ENCODE peak calls at places on chromosomes 12 and 14, in eight cellular contexts. C, B, T, U, I, W, M and H are unnamed samples.

GRCh38 chr14:22887990-22888378 is 5.0 kb downstream of the REM2 start:
- DNase-seq in C (no peak), B (no peak), T (no peak), U (peak; percentile 55), I (no peak), W (no peak), M (no peak), H (no peak)

GRCh38 chr12:116458492-116458891 is 100.7 kb upstream of the MAP1LC3B2 start:
- DNase-seq in C (no peak), B (no peak), T (no peak), U (no peak), I (no peak), W (no peak), M (no peak), H (no peak)

GRCh38 chr12:131096681-131097181 is 143.0 kb downstream of the ADGRD1 start:
- DNase-seq in C (no peak), B (no peak), T (no peak), U (no peak), I (no peak), W (no peak), M (no peak), H (no peak)

GRCh38 chr12:110689002-110689600 is at the start of gene HVCN1:
- DNase-seq in C (peak; percentile 14), B (no peak), T (no peak), U (no peak), I (peak; percentile 54), W (no peak), M (no peak), H (peak; percentile 44)

GRCh38 chr14:58066115-58066514 is 85.9 kb downstream of the ARMH4 start:
- DNase-seq in C (no peak), B (no peak), T (no peak), U (no peak), I (no peak), W (peak; percentile 29), M (no peak), H (no peak)

GRCh38 chr12:74782086-74782485 is 244.5 kb downstream of the ATXN7L3B start:
- DNase-seq in C (no peak), B (no peak), T (no peak), U (no peak), I (no peak), W (no peak), M (no peak), H (no peak)

GRCh38 chr14:96148631-96149030 is 56.0 kb upstream of the BDKRB2 start:
- DNase-seq in C (no peak), B (no peak), T (no peak), U (no peak), I (no peak), W (no peak), M (no peak), H (no peak)

GRCh38 chr14:106845286-106846087 is 1319.1 kb downstream of the TMEM121 start:
- DNase-seq in C (peak; percentile 44), B (no peak), T (peak; percentile 89), U (peak; percentile 88), I (no peak), W (peak; percentile 55), M (no peak), H (peak; percentile 26)

GRCh38 chr12:88108021-88108420 is 33.9 kb downstream of the CEP290 start:
- DNase-seq in C (peak; percentile 11), B (peak; percentile 11), T (no peak), U (no peak), I (no peak), W (peak; percentile 6), M (no peak), H (no peak)

GRCh38 chr14:54709867-54710266 is 142.9 kb downstream of the SAMD4A start:
- DNase-seq in C (no peak), B (no peak), T (no peak), U (no peak), I (no peak), W (no peak), M (no peak), H (no peak)

GRCh38 chr14:31921251-31921650 is 155.9 kb upstream of the ARHGAP5 start:
- DNase-seq in C (no peak), B (no peak), T (no peak), U (no peak), I (no peak), W (no peak), M (no peak), H (no peak)

GRCh38 chr14:78767436-78767835 is 597.3 kb downstream of the NRXN3 start:
- DNase-seq in C (no peak), B (no peak), T (no peak), U (no peak), I (no peak), W (no peak), M (no peak), H (no peak)

GRCh38 chr14:55446127-55446736 is 5.8 kb upstream of the TBPL2 start:
- DNase-seq in C (peak; percentile 83), B (peak; percentile 69), T (peak; percentile 93), U (no peak), I (peak; percentile 93), W (peak; percentile 44), M (no peak), H (peak; percentile 69)

GRCh38 chr12:104957388-104958008 is 592 bp downstream of the SLC41A2 start:
- DNase-seq in C (peak; percentile 34), B (no peak), T (no peak), U (no peak), I (no peak), W (no peak), M (no peak), H (peak; percentile 52)

GRCh38 chr12:75725505-75726120 is 214.2 kb upstream of the KRR1 start:
- DNase-seq in C (peak; percentile 88), B (peak; percentile 71), T (peak; percentile 84), U (no peak), I (no peak), W (peak; percentile 72), M (no peak), H (no peak)